ENCODE peak calls at places on chromosomes 4 and X, in nine cellular contexts. One of them, this sample, is unnamed.

GRCh38 chr4:20589436-20589835 is 110.8 kb upstream of the PACRGL start:
- DNase-seq in left lung: no peak
- DNase-seq in A673: no peak
- DNase-seq in transverse colon: no peak
- DNase-seq in PC-9: no peak
- DNase-seq in stomach: no peak
- DNase-seq in kidney: no peak
- DNase-seq in endothelial cell: no peak
- DNase-seq in tibial nerve: no peak
- DNase-seq in this sample: no peak

GRCh38 chr4:188387134-188387791 is 248.0 kb downstream of the TRIML1 start:
- DNase-seq in stomach: no peak
- DNase-seq in transverse colon: no peak
- DNase-seq in left lung: no peak
- DNase-seq in A673: no peak
- DNase-seq in kidney: no peak
- DNase-seq in endothelial cell: no peak
- DNase-seq in PC-9: peak
- DNase-seq in tibial nerve: no peak
- DNase-seq in this sample: no peak

GRCh38 chr4:91448668-91449330 is 855.0 kb upstream of the GRID2 start:
- DNase-seq in endothelial cell: no peak
- DNase-seq in kidney: no peak
- DNase-seq in PC-9: no peak
- DNase-seq in transverse colon: no peak
- DNase-seq in left lung: no peak
- DNase-seq in tibial nerve: no peak
- DNase-seq in A673: peak
- DNase-seq in stomach: no peak
- DNase-seq in this sample: no peak

GRCh38 chrX:10395179-10395578 is 225.2 kb downstream of the MID1 start:
- DNase-seq in A673: no peak
- DNase-seq in stomach: no peak
- DNase-seq in endothelial cell: no peak
- DNase-seq in tibial nerve: no peak
- DNase-seq in transverse colon: no peak
- DNase-seq in left lung: no peak
- DNase-seq in PC-9: no peak
- DNase-seq in kidney: no peak
- DNase-seq in this sample: no peak

GRCh38 chr4:92257931-92258857 is 45.6 kb upstream of the GRID2 start:
- DNase-seq in PC-9: no peak
- DNase-seq in left lung: no peak
- DNase-seq in A673: no peak
- DNase-seq in endothelial cell: no peak
- DNase-seq in tibial nerve: no peak
- DNase-seq in stomach: no peak
- DNase-seq in transverse colon: no peak
- DNase-seq in kidney: no peak
- DNase-seq in this sample: no peak

GRCh38 chrX:55107911-55108310 is 19.1 kb downstream of the PAGE2 start:
- DNase-seq in endothelial cell: no peak
- DNase-seq in left lung: no peak
- DNase-seq in tibial nerve: no peak
- DNase-seq in transverse colon: no peak
- DNase-seq in stomach: no peak
- DNase-seq in A673: no peak
- DNase-seq in kidney: no peak
- DNase-seq in PC-9: no peak
- DNase-seq in this sample: no peak

GRCh38 chrX:53441531-53442321 is 7.6 kb upstream of the HSD17B10 start:
- DNase-seq in kidney: peak
- DNase-seq in left lung: peak
- DNase-seq in stomach: peak
- DNase-seq in tibial nerve: peak
- DNase-seq in transverse colon: peak
- DNase-seq in A673: peak
- DNase-seq in endothelial cell: peak
- DNase-seq in PC-9: peak
- DNase-seq in this sample: peak

GRCh38 chr4:41432889-41433288 is 105.1 kb upstream of the LIMCH1 start:
- DNase-seq in endothelial cell: no peak
- DNase-seq in transverse colon: no peak
- DNase-seq in PC-9: peak
- DNase-seq in stomach: no peak
- DNase-seq in A673: peak
- DNase-seq in left lung: no peak
- DNase-seq in kidney: no peak
- DNase-seq in tibial nerve: no peak
- DNase-seq in this sample: no peak

GRCh38 chrX:55487143-55487542 is 2.5 kb downstream of the USP51 start:
- DNase-seq in tibial nerve: no peak
- DNase-seq in left lung: no peak
- DNase-seq in A673: no peak
- DNase-seq in transverse colon: no peak
- DNase-seq in stomach: no peak
- DNase-seq in kidney: no peak
- DNase-seq in PC-9: no peak
- DNase-seq in endothelial cell: no peak
- DNase-seq in this sample: no peak

GRCh38 chr4:22607382-22607781 is 85.4 kb upstream of the GBA3 start:
- DNase-seq in endothelial cell: peak
- DNase-seq in kidney: peak
- DNase-seq in transverse colon: peak
- DNase-seq in A673: peak
- DNase-seq in stomach: peak
- DNase-seq in left lung: peak
- DNase-seq in tibial nerve: no peak
- DNase-seq in PC-9: peak
- DNase-seq in this sample: no peak

GRCh38 chr4:56641494-56642051 is 39.5 kb downstream of the HOPX start:
- DNase-seq in tibial nerve: no peak
- DNase-seq in stomach: no peak
- DNase-seq in PC-9: peak
- DNase-seq in endothelial cell: no peak
- DNase-seq in A673: no peak
- DNase-seq in transverse colon: no peak
- DNase-seq in kidney: no peak
- DNase-seq in left lung: no peak
- DNase-seq in this sample: no peak
- TF ChIP-seq CTCF in tibial nerve: no peak
- TF ChIP-seq CTCF in stomach: no peak
- TF ChIP-seq CTCF in PC-9: no peak
- TF ChIP-seq CTCF in endothelial cell: no peak
- TF ChIP-seq CTCF in A673: no peak
- TF ChIP-seq CTCF in transverse colon: no peak
- TF ChIP-seq CTCF in kidney: no peak
- TF ChIP-seq CTCF in left lung: peak
- TF ChIP-seq CTCF in this sample: no peak

DNA sequence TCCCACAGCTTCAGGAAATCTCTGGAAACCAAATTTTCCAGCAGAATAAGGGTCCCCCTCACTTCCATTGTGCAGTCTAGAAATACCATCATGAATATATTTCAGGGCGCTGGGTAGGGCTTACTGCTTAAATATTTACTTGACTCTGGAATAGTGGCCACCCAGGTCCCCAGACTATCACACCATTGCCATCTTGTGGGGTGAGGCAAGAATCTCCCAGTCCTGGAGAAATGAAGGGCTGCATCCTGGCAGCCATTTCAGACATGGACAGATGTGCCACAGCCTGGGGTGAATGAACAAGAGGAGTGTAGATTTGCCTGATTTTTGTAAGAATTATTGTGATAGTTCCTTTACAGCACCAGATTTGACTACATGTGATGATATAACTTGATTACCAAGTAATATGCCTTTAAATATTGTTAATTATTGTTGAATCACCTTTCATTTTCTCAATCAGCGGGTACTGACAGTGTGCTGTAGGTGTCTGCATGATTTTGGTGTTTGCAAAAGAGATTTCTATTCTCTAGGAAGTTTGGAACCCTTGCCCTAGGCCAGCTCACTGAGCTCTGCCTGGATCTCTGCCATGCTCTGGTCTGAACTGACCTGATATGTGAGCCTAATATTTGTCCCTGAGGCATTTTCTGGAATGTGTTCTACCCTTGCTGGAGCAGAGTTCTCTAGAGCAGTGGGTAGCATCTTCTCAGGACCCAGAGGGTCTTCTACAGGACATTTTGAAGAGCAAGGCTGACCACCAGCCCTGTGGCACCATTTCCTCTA is 183.4 kb downstream of the KIT start:
- DNase-seq in transverse colon: peak
- DNase-seq in A673: peak
- DNase-seq in left lung: no peak
- DNase-seq in endothelial cell: no peak
- DNase-seq in kidney: no peak
- DNase-seq in PC-9: no peak
- DNase-seq in tibial nerve: no peak
- DNase-seq in stomach: peak
- DNase-seq in this sample: no peak
- TF ChIP-seq CTCF in transverse colon: no peak
- TF ChIP-seq CTCF in A673: peak
- TF ChIP-seq CTCF in left lung: peak
- TF ChIP-seq CTCF in endothelial cell: no peak
- TF ChIP-seq CTCF in kidney: peak
- TF ChIP-seq CTCF in PC-9: no peak
- TF ChIP-seq CTCF in tibial nerve: no peak
- TF ChIP-seq CTCF in stomach: no peak
- TF ChIP-seq CTCF in this sample: peak

GRCh38 chr4:127604949-127605709 is 27.6 kb upstream of the INTU start:
- DNase-seq in endothelial cell: no peak
- DNase-seq in left lung: no peak
- DNase-seq in stomach: no peak
- DNase-seq in kidney: no peak
- DNase-seq in PC-9: no peak
- DNase-seq in tibial nerve: no peak
- DNase-seq in transverse colon: no peak
- DNase-seq in A673: peak
- DNase-seq in this sample: no peak
- TF ChIP-seq CTCF in endothelial cell: peak
- TF ChIP-seq CTCF in left lung: peak
- TF ChIP-seq CTCF in stomach: no peak
- TF ChIP-seq CTCF in kidney: peak
- TF ChIP-seq CTCF in PC-9: peak
- TF ChIP-seq CTCF in tibial nerve: peak
- TF ChIP-seq CTCF in transverse colon: peak
- TF ChIP-seq CTCF in A673: peak
- TF ChIP-seq CTCF in this sample: peak

GRCh38 chr4:163554870-163555465 is 60.5 kb downstream of the TMA16 start:
- DNase-seq in endothelial cell: no peak
- DNase-seq in tibial nerve: no peak
- DNase-seq in PC-9: no peak
- DNase-seq in A673: peak
- DNase-seq in stomach: no peak
- DNase-seq in transverse colon: no peak
- DNase-seq in kidney: no peak
- DNase-seq in left lung: no peak
- DNase-seq in this sample: no peak

GRCh38 chr4:163556650-163557391 is 62.3 kb downstream of the TMA16 start:
- DNase-seq in A673: no peak
- DNase-seq in left lung: no peak
- DNase-seq in stomach: no peak
- DNase-seq in PC-9: no peak
- DNase-seq in transverse colon: no peak
- DNase-seq in tibial nerve: no peak
- DNase-seq in endothelial cell: no peak
- DNase-seq in kidney: no peak
- DNase-seq in this sample: no peak

GRCh38 chr4:163553146-163553545 is 58.7 kb downstream of the TMA16 start:
- DNase-seq in endothelial cell: no peak
- DNase-seq in tibial nerve: no peak
- DNase-seq in kidney: no peak
- DNase-seq in stomach: no peak
- DNase-seq in PC-9: no peak
- DNase-seq in left lung: no peak
- DNase-seq in A673: no peak
- DNase-seq in transverse colon: no peak
- DNase-seq in this sample: no peak

GRCh38 chr4:163558539-163559044 is 64.1 kb downstream of the TMA16 start:
- DNase-seq in tibial nerve: no peak
- DNase-seq in PC-9: no peak
- DNase-seq in endothelial cell: no peak
- DNase-seq in transverse colon: peak
- DNase-seq in kidney: peak
- DNase-seq in stomach: no peak
- DNase-seq in A673: no peak
- DNase-seq in left lung: no peak
- DNase-seq in this sample: no peak

GRCh38 chr4:163556169-163556568 is 61.7 kb downstream of the TMA16 start:
- DNase-seq in A673: peak
- DNase-seq in stomach: no peak
- DNase-seq in kidney: no peak
- DNase-seq in left lung: no peak
- DNase-seq in endothelial cell: no peak
- DNase-seq in transverse colon: no peak
- DNase-seq in tibial nerve: no peak
- DNase-seq in PC-9: no peak
- DNase-seq in this sample: no peak
- TF ChIP-seq CTCF in A673: peak
- TF ChIP-seq CTCF in stomach: no peak
- TF ChIP-seq CTCF in kidney: peak
- TF ChIP-seq CTCF in left lung: no peak
- TF ChIP-seq CTCF in endothelial cell: no peak
- TF ChIP-seq CTCF in transverse colon: no peak
- TF ChIP-seq CTCF in tibial nerve: no peak
- TF ChIP-seq CTCF in PC-9: no peak
- TF ChIP-seq CTCF in this sample: no peak

GRCh38 chr4:1856071-1856919 is at the start of gene LETM1:
- DNase-seq in endothelial cell: peak
- DNase-seq in kidney: peak
- DNase-seq in A673: peak
- DNase-seq in stomach: peak
- DNase-seq in PC-9: peak
- DNase-seq in left lung: peak
- DNase-seq in transverse colon: peak
- DNase-seq in tibial nerve: peak
- DNase-seq in this sample: peak
- TF ChIP-seq CTCF in endothelial cell: no peak
- TF ChIP-seq CTCF in kidney: no peak
- TF ChIP-seq CTCF in A673: no peak
- TF ChIP-seq CTCF in stomach: no peak
- TF ChIP-seq CTCF in PC-9: no peak
- TF ChIP-seq CTCF in left lung: no peak
- TF ChIP-seq CTCF in transverse colon: peak
- TF ChIP-seq CTCF in tibial nerve: no peak
- TF ChIP-seq CTCF in this sample: peak

GRCh38 chr4:25939330-25939729 is 25.3 kb downstream of the SMIM20 start:
- DNase-seq in PC-9: no peak
- DNase-seq in tibial nerve: no peak
- DNase-seq in left lung: no peak
- DNase-seq in A673: no peak
- DNase-seq in endothelial cell: no peak
- DNase-seq in transverse colon: no peak
- DNase-seq in kidney: no peak
- DNase-seq in stomach: no peak
- DNase-seq in this sample: no peak
- TF ChIP-seq CTCF in PC-9: no peak
- TF ChIP-seq CTCF in tibial nerve: no peak
- TF ChIP-seq CTCF in left lung: no peak
- TF ChIP-seq CTCF in A673: no peak
- TF ChIP-seq CTCF in endothelial cell: no peak
- TF ChIP-seq CTCF in transverse colon: no peak
- TF ChIP-seq CTCF in kidney: no peak
- TF ChIP-seq CTCF in stomach: no peak
- TF ChIP-seq CTCF in this sample: no peak